ENCODE peak calls at places on chromosome 22, in four cellular contexts. Y, C, S and K are unnamed samples.

GRCh38 chr22:36356708-36357694 is 30.8 kb downstream of the MYH9 start:
- DNase-seq in S (no peak), C (no peak), Y (no peak), K (no peak)

GRCh38 chr22:44711236-44711560 is 9.2 kb downstream of the PRR5 start:
- DNase-seq in S (no peak), C (no peak), Y (no peak), K (no peak)

GRCh38 chr22:32583074-32583677 is 108.6 kb downstream of the FBXO7 start:
- DNase-seq in S (no peak), C (no peak), Y (no peak), K (no peak)

GRCh38 chr22:46072030-46072881 is 78.1 kb upstream of the PPARA start:
- DNase-seq in S (no peak), Y (no peak), C (peak), K (no peak)

GRCh38 chr22:49301398-49302149 is 526.1 kb downstream of the BRD1 start:
- DNase-seq in Y (no peak), C (no peak), S (no peak), K (no peak)

GRCh38 chr22:30416403-30416802 is 9.2 kb upstream of the MTFP1 start:
- DNase-seq in Y (no peak), C (no peak), S (no peak), K (no peak)

GRCh38 chr22:26573026-26573662 is 16.8 kb downstream of the TPST2 start:
- DNase-seq in S (no peak), C (no peak), Y (no peak), K (no peak)

GRCh38 chr22:44932493-44932892 is 77.3 kb downstream of the PHF21B start:
- DNase-seq in S (no peak), Y (no peak), C (no peak), K (no peak)

GRCh38 chr22:23688571-23688970 is 2.2 kb upstream of the RGL4 start:
- DNase-seq in Y (no peak), C (no peak), S (no peak), K (no peak)

GRCh38 chr22:46117206-46118199 is 32.8 kb upstream of the PPARA start:
- DNase-seq in S (no peak), C (no peak), Y (peak), K (no peak)

GRCh38 chr22:30235687-30236170 is 10.8 kb downstream of the LIF start:
- DNase-seq in S (no peak), C (no peak), Y (peak), K (peak)

GRCh38 chr22:46547883-46548244 is 10.4 kb upstream of the CELSR1 start:
- DNase-seq in Y (peak), C (no peak), S (no peak), K (peak)

GRCh38 chr22:27084130-27084529 is 426.7 kb downstream of the MIAT start:
- DNase-seq in S (no peak), C (no peak), Y (no peak), K (no peak)

GRCh38 chr22:36405671-36406070 is 17.9 kb upstream of the MYH9 start:
- DNase-seq in C (no peak), Y (peak), S (no peak), K (no peak)

GRCh38 chr22:25393121-25393805 is 171.2 kb upstream of the GRK3 start:
- DNase-seq in Y (no peak), C (no peak), S (no peak), K (no peak)

GRCh38 chr22:46106279-46107022 is 43.9 kb upstream of the PPARA start:
- DNase-seq in C (no peak), Y (no peak), S (no peak), K (no peak)

GRCh38 chr22:41146573-41146972 is 54.2 kb downstream of the EP300 start:
- DNase-seq in C (no peak), S (no peak), Y (peak), K (no peak)

GRCh38 chr22:46953968-46954755 is 191.7 kb downstream of the TBC1D22A start:
- DNase-seq in S (no peak), C (no peak), Y (no peak), K (no peak)

GRCh38 chr22:17773606-17774205 is 563 bp downstream of the BID start:
- DNase-seq in C (peak), S (peak), Y (peak), K (no peak)

GRCh38 chr22:20783844-20784723 is 10.2 kb downstream of the SERPIND1 start:
- DNase-seq in S (peak), Y (peak), C (no peak), K (peak)

GRCh38 chr22:35349704-35350538 is 31.0 kb upstream of the HMOX1 start:
- DNase-seq in S (no peak), C (no peak), Y (peak), K (peak)